ENCODE peak calls at places on chromosomes 2 and 18, in five cellular contexts. Y is neural progenitor cell, H is aorta, K is colonic mucosa, Q is A549. S is an unnamed sample.

GRCh38 chr2:29053223-29053622 is 21.1 kb downstream of the PCARE start:
- DNase-seq in K (no peak), Q (no peak), Y (no peak), H (no peak), S (no peak)

GRCh38 chr18:74289137-74289536 is 2.6 kb downstream of the CYB5A start:
- DNase-seq in K (no peak), H (no peak), Q (no peak), Y (no peak), S (no peak)

GRCh38 chr2:219689676-219690628 is 62.5 kb downstream of the SLC4A3 start:
- DNase-seq in Q (peak), K (peak), Y (peak), H (no peak), S (peak)

GRCh38 chr2:67565761-67566160 is 168.6 kb downstream of the ETAA1 start:
- DNase-seq in H (peak), Y (no peak), K (no peak), Q (no peak), S (no peak)

GRCh38 chr18:54215069-54215468 is 9.4 kb downstream of the MBD2 start:
- DNase-seq in Q (no peak), K (no peak), Y (no peak), H (no peak), S (no peak)

GRCh38 chr18:62999921-63000320 is 284.6 kb downstream of the PHLPP1 start:
- DNase-seq in H (no peak), Q (no peak), K (no peak), Y (no peak), S (no peak)

GRCh38 chr2:133241231-133241575 is 327.1 kb downstream of the NCKAP5 start:
- DNase-seq in Q (no peak), K (no peak), H (no peak), Y (no peak), S (peak)

GRCh38 chr2:178279142-178279541 is 84.8 kb downstream of the OSBPL6 start:
- DNase-seq in Q (no peak), H (no peak), K (no peak), Y (peak), S (no peak)

GRCh38 chr2:792687-793086 is 115.5 kb upstream of the TMEM18 start:
- DNase-seq in H (no peak), Y (no peak), Q (no peak), K (no peak), S (no peak)

DNA sequence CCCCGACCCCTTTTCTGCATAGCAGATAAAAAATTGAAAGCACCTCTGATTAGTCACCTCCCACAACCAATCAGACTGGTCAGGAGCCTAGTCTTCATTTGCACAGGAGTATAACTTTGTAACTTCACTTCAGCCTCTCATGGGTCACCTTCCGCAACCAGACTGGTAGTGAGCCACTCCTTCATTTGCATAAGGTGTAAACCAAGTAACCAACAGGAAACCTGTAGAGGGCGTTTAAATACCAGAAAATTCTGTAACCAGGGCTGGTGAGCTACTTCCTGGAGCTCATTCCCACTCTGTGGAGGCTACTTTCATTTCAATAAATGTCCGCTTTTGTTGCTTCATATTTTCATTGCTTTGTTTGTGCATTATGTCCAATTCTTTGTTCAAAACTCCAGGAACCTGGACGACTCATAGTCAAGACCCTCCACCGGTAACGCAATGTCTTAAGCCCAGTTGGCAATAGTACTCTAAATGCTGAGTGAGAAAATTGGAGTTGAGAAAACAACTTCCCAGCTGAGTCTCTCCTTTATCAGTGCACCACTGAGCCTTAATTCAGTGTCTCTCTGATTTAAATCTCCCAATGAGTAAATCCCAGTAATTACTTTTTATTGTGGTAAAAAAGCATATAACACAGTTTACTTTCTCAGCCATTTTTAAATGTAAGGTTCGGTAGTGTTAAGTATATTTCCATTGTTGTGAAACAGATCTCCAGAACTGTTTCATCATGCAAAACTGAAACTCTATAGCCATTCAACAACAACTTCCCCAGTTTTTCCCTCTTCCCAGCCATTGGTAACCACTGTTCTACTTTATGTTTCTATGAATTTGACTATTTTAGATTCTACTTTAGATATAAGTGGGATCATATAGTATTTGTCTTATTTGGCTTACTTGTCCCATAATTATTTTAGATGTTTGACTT is 392.7 kb upstream of the SLC8A1 start:
- DNase-seq in K (no peak), Y (peak), H (no peak), Q (no peak), S (no peak)
- H3K4me3 ChIP-seq in K (no peak), Y (no peak), H (no peak), Q (no peak), S (no peak)

DNA sequence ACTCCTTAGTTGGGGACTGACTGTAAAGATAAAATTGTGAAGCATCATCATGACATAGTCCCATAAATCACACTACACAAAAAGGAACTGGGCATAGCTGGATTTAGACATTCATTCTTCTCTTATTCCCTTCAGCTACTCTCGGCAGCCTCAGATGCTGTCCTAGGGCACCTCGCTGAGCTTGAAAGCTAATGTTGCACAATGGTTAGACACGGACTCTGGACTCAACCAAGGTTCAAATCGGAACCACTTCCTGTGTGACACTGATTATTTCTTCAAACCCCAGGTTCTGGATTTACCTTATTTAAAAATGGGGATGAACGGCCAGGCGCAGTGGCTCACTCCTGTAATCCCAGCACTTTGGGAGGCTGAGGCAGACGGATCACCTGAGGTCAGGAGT is 89.8 kb downstream of the CCBE1 start:
- DNase-seq in K (no peak), Y (no peak), H (no peak), Q (no peak), S (no peak)
- H3K27ac ChIP-seq in K (no peak), Y (no peak), H (no peak), Q (no peak), S (no peak)

GRCh38 chr2:22628183-22628582 is 756.8 kb upstream of the KLHL29 start:
- DNase-seq in H (peak), Y (no peak), K (no peak), Q (no peak), S (no peak)

GRCh38 chr2:22623620-22624019 is 761.4 kb upstream of the KLHL29 start:
- DNase-seq in H (no peak), Y (no peak), K (no peak), Q (no peak), S (no peak)

GRCh38 chr2:22626621-22627020 is 758.4 kb upstream of the KLHL29 start:
- DNase-seq in H (no peak), K (peak), Y (peak), Q (no peak), S (no peak)
- H3K4me3 ChIP-seq in H (no peak), K (no peak), Y (no peak), Q (no peak), S (no peak)

GRCh38 chr2:64655873-64656272 is 2.2 kb upstream of the SERTAD2 start:
- DNase-seq in H (no peak), Y (no peak), Q (no peak), K (no peak), S (no peak)
- H3K27ac ChIP-seq in H (no peak), Y (no peak), Q (no peak), K (no peak), S (peak)

GRCh38 chr2:189213226-189213625 is 33.7 kb upstream of the COL5A2 start:
- DNase-seq in H (no peak), Q (no peak), K (no peak), Y (no peak), S (no peak)

GRCh38 chr2:189214484-189214883 is 34.9 kb upstream of the COL5A2 start:
- DNase-seq in Q (no peak), Y (no peak), K (no peak), H (no peak), S (no peak)

GRCh38 chr2:189208254-189208653 is 28.7 kb upstream of the COL5A2 start:
- DNase-seq in K (no peak), H (no peak), Y (peak), Q (no peak), S (no peak)

GRCh38 chr2:189210250-189211075 is 30.9 kb upstream of the COL5A2 start:
- DNase-seq in H (peak), Q (peak), Y (no peak), K (peak), S (peak)
- H3K4me3 ChIP-seq in H (peak), Q (peak), Y (no peak), K (no peak), S (no peak)

GRCh38 chr2:25056391-25056821 is 14.5 kb downstream of the EFR3B start:
- DNase-seq in Y (no peak), Q (no peak), K (no peak), H (no peak), S (no peak)
- H3K27ac ChIP-seq in Y (no peak), Q (no peak), K (no peak), H (no peak), S (no peak)

GRCh38 chr2:166727105-166727504 is 161.2 kb upstream of the XIRP2 start:
- DNase-seq in Q (no peak), Y (no peak), K (no peak), H (no peak), S (no peak)
- H3K4me3 ChIP-seq in Q (no peak), Y (no peak), K (no peak), H (no peak), S (no peak)

DNA sequence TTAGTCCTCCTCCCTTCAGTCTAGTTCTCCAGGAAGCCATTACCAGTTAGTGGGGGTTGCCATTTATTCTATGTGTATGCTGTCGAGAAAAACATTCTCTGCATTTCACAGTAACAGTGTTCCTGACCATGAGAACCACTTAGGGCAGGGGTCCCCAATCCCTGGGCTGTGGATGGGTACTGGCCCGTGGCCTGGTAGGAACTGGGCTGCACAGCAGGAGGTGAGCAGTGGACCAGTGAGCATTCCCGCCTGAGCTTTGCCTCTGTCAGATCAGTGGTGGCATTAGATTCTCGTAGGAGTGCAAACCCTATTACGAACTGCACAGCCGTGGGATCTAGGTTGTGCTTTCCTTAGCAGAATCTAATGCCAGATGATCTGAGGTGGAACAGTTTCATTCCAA is 15.8 kb downstream of the ITGA4 start:
- DNase-seq in K (no peak), Y (no peak), Q (no peak), H (no peak), S (no peak)
- H3K27ac ChIP-seq in K (no peak), Y (no peak), Q (no peak), H (no peak), S (no peak)

GRCh38 chr2:100425573-100426383 is 8.3 kb upstream of the CHST10 start:
- DNase-seq in Y (no peak), K (no peak), Q (no peak), H (no peak), S (no peak)

GRCh38 chr2:100423631-100424030 is 6.2 kb upstream of the CHST10 start:
- DNase-seq in Y (no peak), Q (no peak), K (no peak), H (no peak), S (no peak)

GRCh38 chr2:100425107-100425506 is 7.6 kb upstream of the CHST10 start:
- DNase-seq in H (no peak), K (no peak), Y (no peak), Q (no peak), S (no peak)

GRCh38 chr2:100424277-100424875 is 6.9 kb upstream of the CHST10 start:
- DNase-seq in K (no peak), Q (no peak), Y (no peak), H (no peak), S (no peak)

DNA sequence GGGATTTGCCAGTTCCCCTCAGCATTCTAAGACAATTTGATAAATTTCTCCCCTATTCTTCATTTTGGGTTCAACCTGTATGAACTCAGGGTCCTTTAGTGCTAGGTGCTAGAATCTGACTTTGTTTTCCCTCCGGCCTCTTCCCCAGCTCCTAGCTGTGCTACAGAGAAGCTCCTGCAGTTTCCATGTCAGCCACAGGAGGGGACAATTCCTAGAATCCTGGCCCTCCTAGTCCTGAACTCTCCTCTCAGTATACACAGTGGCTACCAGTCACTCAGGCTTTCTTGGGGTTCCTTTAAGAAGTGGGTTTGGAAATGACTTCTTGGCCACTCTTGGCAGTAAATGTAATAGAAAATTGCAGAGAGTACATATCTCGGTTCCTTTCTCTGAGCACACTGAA is 4.9 kb upstream of the CHST10 start:
- DNase-seq in K (no peak), Q (peak), H (no peak), Y (peak), S (no peak)
- H3K4me3 ChIP-seq in K (no peak), Q (no peak), H (no peak), Y (no peak), S (no peak)

S was measured in SJSA1.